ENCODE peak calls at places on chromosomes 4 and X, in eight cellular contexts. O is endothelial cell; D is HS-5; I is neural crest cell; K is Peyer's patch; L is activated CD4-positive, alpha-beta T cell treated with anti-CD3 and anti-CD28 coated beads for 48 hours; X is amniotic epithelial cell; F is NCI-H2171 treated with DMSO at 0.1 percent for 48 hours. H is an unnamed sample.
A peak's percentile ranks its signal among the peaks of the same experiment; 100 is the strongest.

GRCh38 chr4:15864771-15865566 is 73.6 kb downstream of the FGFBP1 start:
- DNase-seq in O (no peak), D (no peak), I (no peak), K (no peak), L (no peak), X (no peak), F (no peak), H (no peak)

GRCh38 chr4:185567828-185568442 is 32.6 kb upstream of the PDLIM3 start:
- DNase-seq in O (no peak), D (no peak), I (peak; percentile 18), K (peak; percentile 51), L (no peak), X (peak; percentile 73), F (no peak), H (no peak)

GRCh38 chrX:119482041-119482440 is 13.8 kb downstream of the SLC25A5 start:
- DNase-seq in O (no peak), D (no peak), I (no peak), K (no peak), L (no peak), X (no peak), F (no peak), H (no peak)

GRCh38 chrX:148874621-148875020 is 374.2 kb downstream of the AFF2 start:
- DNase-seq in O (no peak), D (no peak), I (no peak), K (no peak), L (no peak), X (peak; percentile 43), F (no peak), H (no peak)

GRCh38 chrX:41480508-41481260 is 33.5 kb downstream of the NYX start:
- DNase-seq in O (no peak), D (no peak), I (no peak), K (no peak), L (no peak), X (no peak), F (no peak), H (no peak)

GRCh38 chr4:185573651-185574199 is 38.4 kb upstream of the PDLIM3 start:
- DNase-seq in O (peak; percentile 33), D (peak; percentile 34), I (no peak), K (no peak), L (no peak), X (peak; percentile 88), F (peak; percentile 5), H (no peak)

GRCh38 chr4:164621886-164622521 is 131.9 kb upstream of the SMIM31 start:
- DNase-seq in O (no peak), D (no peak), I (no peak), K (no peak), L (no peak), X (peak; percentile 32), F (no peak), H (no peak)

GRCh38 chr4:148052448-148052847 is 320.6 kb downstream of the ARHGAP10 start:
- DNase-seq in O (no peak), D (no peak), I (no peak), K (no peak), L (no peak), X (peak; percentile 42), F (peak; percentile 21), H (no peak)

GRCh38 chr4:68132342-68132741 is 2.7 kb upstream of the TMPRSS11F start:
- DNase-seq in O (no peak), D (no peak), I (no peak), K (no peak), L (no peak), X (no peak), F (no peak), H (no peak)

GRCh38 chr4:1792832-1793495 is at the start of gene FGFR3:
- DNase-seq in O (no peak), D (no peak), I (no peak), K (peak; percentile 60), L (peak; percentile 27), X (no peak), F (peak; percentile 50), H (no peak)

GRCh38 chrX:126165721-126166401 is at the start of gene DCAF12L2:
- DNase-seq in O (peak; percentile 15), D (no peak), I (peak; percentile 9), K (no peak), L (peak; percentile 3), X (no peak), F (no peak), H (peak; percentile 71)

GRCh38 chrX:50635811-50636365 is 165.3 kb upstream of the DGKK start:
- DNase-seq in O (no peak), D (no peak), I (no peak), K (no peak), L (no peak), X (no peak), F (no peak), H (no peak)

GRCh38 chrX:118571829-118572228 is 76.2 kb downstream of the DOCK11 start:
- DNase-seq in O (no peak), D (no peak), I (no peak), K (no peak), L (no peak), X (peak; percentile 78), F (no peak), H (no peak)

GRCh38 chr4:92847046-92847445 is 543.3 kb downstream of the GRID2 start:
- DNase-seq in O (no peak), D (no peak), I (no peak), K (no peak), L (no peak), X (no peak), F (peak; percentile 36), H (no peak)

H was measured in retina.